ENCODE peak calls at places on chromosomes 16 and 17, in seven cellular contexts. K, Y, J, Z, U, D and T are unnamed samples.

GRCh38 chr16:62201911-62202310 is 165.7 kb upstream of the CDH8 start:
- DNase-seq in U (no peak), D (no peak), K (no peak), Z (no peak), J (no peak), Y (no peak), T (no peak)

GRCh38 chr16:74607310-74607966 is 524 bp upstream of the GLG1 start:
- DNase-seq in J (peak; percentile 68), D (peak; percentile 23), U (no peak), K (no peak), Y (no peak), Z (no peak), T (no peak)

GRCh38 chr17:66354981-66355380 is 52.6 kb downstream of the PRKCA start:
- DNase-seq in J (no peak), D (no peak), U (no peak), Y (no peak), K (no peak), Z (no peak), T (no peak)

GRCh38 chr16:81204794-81205680 is 33.5 kb upstream of the BCO1 start:
- DNase-seq in Z (peak; percentile 52), K (peak; percentile 11), U (peak; percentile 62), Y (peak; percentile 59), D (no peak), J (peak; percentile 61), T (peak; percentile 66)

GRCh38 chr17:36544049-36544319 is 735 bp upstream of the GGNBP2 start:
- DNase-seq in U (no peak), Z (no peak), D (no peak), J (peak; percentile 14), K (peak; percentile 27), Y (no peak), T (peak; percentile 41)

GRCh38 chr16:87060026-87060986 is 256.9 kb downstream of the C16orf95 start:
- DNase-seq in U (no peak), Z (no peak), K (no peak), J (no peak), Y (no peak), D (no peak), T (peak; percentile 42)

GRCh38 chr16:56294599-56294998 is 103.3 kb downstream of the GNAO1 start:
- DNase-seq in U (no peak), Y (no peak), J (no peak), D (no peak), K (no peak), Z (no peak), T (no peak)

GRCh38 chr17:64385187-64386083 is 5.2 kb downstream of the PECAM1 start:
- DNase-seq in Y (peak; percentile 46), Z (peak; percentile 62), K (peak; percentile 66), J (peak; percentile 96), D (no peak), U (no peak), T (no peak)

GRCh38 chr17:42010898-42011516 is 6.2 kb downstream of the DNAJC7 start:
- DNase-seq in Y (no peak), K (no peak), J (peak; percentile 52), Z (peak; percentile 93), U (peak; percentile 64), D (no peak), T (no peak)

GRCh38 chr16:648071-648785 is 937 bp upstream of the WDR90 start:
- DNase-seq in D (no peak), K (no peak), J (peak; percentile 57), Z (no peak), U (peak; percentile 89), Y (no peak), T (no peak)

GRCh38 chr17:38752930-38753506 is 477 bp downstream of the PSMB3 start:
- DNase-seq in U (no peak), Z (no peak), J (no peak), K (no peak), Y (no peak), D (no peak), T (no peak)
- TF ChIP-seq JUND in U (no peak), Z (no peak), J (no peak), K (no peak), Y (no peak), D (no peak), T (no peak)

DNA sequence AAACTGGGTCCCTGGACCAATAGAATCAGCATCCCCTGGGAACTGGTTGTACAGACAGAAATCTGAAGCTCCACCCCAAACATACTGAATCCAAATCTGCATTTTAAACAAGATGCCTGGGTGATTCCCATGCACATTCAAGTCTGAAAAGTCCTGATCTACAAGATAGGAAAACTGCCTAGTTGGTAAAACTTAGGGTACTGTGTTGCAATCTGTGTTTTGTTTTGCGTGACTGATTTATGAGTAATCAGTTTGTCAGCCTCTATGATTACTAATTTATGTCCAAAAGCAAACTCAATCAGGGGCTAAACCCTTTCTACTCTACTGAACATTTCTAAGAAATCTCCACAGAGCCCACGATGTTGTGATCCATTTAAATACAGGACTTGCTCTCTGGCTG is 103.8 kb downstream of the YPEL2 start:
- DNase-seq in Z (no peak), U (no peak), D (no peak), J (no peak), Y (no peak), K (no peak), T (no peak)
- TF ChIP-seq JUND in Z (no peak), U (peak; percentile 81), D (no peak), J (no peak), Y (peak; percentile 46), K (no peak), T (no peak)

DNA sequence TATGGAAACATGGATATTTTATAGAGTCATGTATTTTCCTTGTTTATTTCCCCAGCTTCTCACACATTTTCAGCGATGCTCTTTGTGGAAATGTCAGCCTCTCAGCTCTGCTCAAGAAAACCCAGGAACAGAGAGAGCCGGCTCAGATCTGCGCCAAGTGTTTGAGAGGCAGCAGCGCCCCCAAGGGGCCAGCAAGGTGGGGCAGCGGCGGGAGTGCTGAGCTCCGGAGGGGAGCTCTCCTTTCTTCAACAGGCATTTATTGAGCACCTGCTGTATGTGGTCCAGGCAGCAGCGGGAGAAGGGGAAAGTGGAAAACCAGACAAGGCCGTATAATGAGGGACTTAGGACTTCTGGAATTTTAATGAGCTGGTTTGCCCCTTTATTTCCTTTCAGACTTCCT is 421.1 kb upstream of the C16orf82 start:
- DNase-seq in Y (no peak), J (no peak), D (no peak), U (peak; percentile 9), Z (peak; percentile 43), K (no peak), T (no peak)
- TF ChIP-seq JUND in Y (no peak), J (no peak), D (no peak), U (no peak), Z (no peak), K (no peak), T (no peak)

GRCh38 chr17:80827646-80828643 is 163.7 kb upstream of the CHMP6 start:
- DNase-seq in Z (no peak), D (peak; percentile 41), K (no peak), J (no peak), U (no peak), Y (no peak), T (no peak)
- TF ChIP-seq JUND in Z (no peak), D (no peak), K (no peak), J (no peak), U (no peak), Y (no peak), T (no peak)

GRCh38 chr17:13736915-13737314 is 135.2 kb upstream of the HS3ST3A1 start:
- DNase-seq in J (no peak), K (no peak), D (no peak), U (no peak), Z (no peak), Y (no peak), T (no peak)
- TF ChIP-seq JUND in J (no peak), K (no peak), D (no peak), U (no peak), Z (no peak), Y (no peak), T (no peak)